ENCODE peak calls at places on chromosomes 2 and 18, in five cellular contexts. B, J, V, U and G are unnamed samples.

GRCh38 chr2:152493945-152494528 is 159.1 kb downstream of the FMNL2 start:
- DNase-seq in V (no peak), B (no peak), U (no peak), J (no peak), G (no peak)

GRCh38 chr2:219664958-219665357 is 37.5 kb downstream of the SLC4A3 start:
- DNase-seq in V (no peak), J (no peak), B (no peak), U (no peak), G (no peak)

GRCh38 chr2:150100311-150100710 is 387.2 kb downstream of the RND3 start:
- DNase-seq in B (no peak), U (no peak), J (no peak), V (no peak), G (no peak)

GRCh38 chr2:172545408-172546075 is 10.3 kb upstream of the PDK1 start:
- DNase-seq in V (no peak), U (no peak), B (no peak), J (no peak), G (no peak)

GRCh38 chr2:233082934-233083755 is 23.0 kb downstream of the INPP5D start:
- DNase-seq in J (no peak), V (no peak), B (no peak), U (no peak), G (no peak)

GRCh38 chr18:27030403-27030802 is 154.7 kb downstream of the CHST9 start:
- DNase-seq in B (no peak), V (no peak), J (no peak), U (no peak), G (no peak)

GRCh38 chr2:216181351-216181750 is 72.2 kb downstream of the XRCC5 start:
- DNase-seq in B (no peak), J (no peak), V (no peak), U (no peak), G (no peak)

GRCh38 chr2:39666489-39667141 is 898 bp downstream of the TMEM178A start:
- DNase-seq in B (no peak), V (no peak), U (no peak), J (no peak), G (no peak)

GRCh38 chr2:121530210-121530562 is 494 bp upstream of the RNU4ATAC start:
- DNase-seq in J (peak), V (peak), U (peak), B (peak), G (peak)

GRCh38 chr2:216516730-216517350 is 18.2 kb downstream of the RPL37A start:
- DNase-seq in B (no peak), J (no peak), V (no peak), U (no peak), G (peak)

GRCh38 chr2:128438586-128438985 is 119.9 kb upstream of the HS6ST1 start:
- DNase-seq in V (no peak), J (no peak), U (no peak), B (no peak), G (no peak)

GRCh38 chr18:67710639-67711038 is 194.1 kb upstream of the DSEL start:
- DNase-seq in V (no peak), U (no peak), J (no peak), B (peak), G (peak)

GRCh38 chr2:152730591-152731333 is 12.3 kb downstream of the ARL6IP6 start:
- DNase-seq in V (no peak), J (no peak), B (no peak), U (no peak), G (no peak)

GRCh38 chr2:190459881-190460280 is 51.7 kb downstream of the MFSD6 start:
- DNase-seq in J (no peak), U (no peak), V (no peak), B (no peak), G (no peak)

GRCh38 chr2:161102770-161103450 is 57.3 kb upstream of the TANK start:
- DNase-seq in B (no peak), V (no peak), J (no peak), U (no peak), G (no peak)

GRCh38 chr18:30149585-30149984 is 893.0 kb downstream of the DSC3 start:
- DNase-seq in B (no peak), V (no peak), J (no peak), U (no peak), G (no peak)

GRCh38 chr2:216632952-216633615 is at the start of gene IGFBP2:
- DNase-seq in V (no peak), U (no peak), B (no peak), J (no peak), G (peak)

GRCh38 chr2:60555066-60555793 is 1.8 kb upstream of the BCL11A start:
- DNase-seq in J (no peak), U (no peak), V (no peak), B (peak), G (no peak)

GRCh38 chr2:207330912-207331311 is 165.2 kb upstream of the KLF7 start:
- DNase-seq in V (no peak), J (no peak), B (no peak), U (peak), G (no peak)
- TF ChIP-seq SUZ12 in V (no peak), J (no peak), B (no peak), U (no peak), G (no peak)

GRCh38 chr2:41222593-41222992 is 770.7 kb upstream of the SLC8A1 start:
- DNase-seq in B (no peak), J (no peak), U (no peak), V (no peak), G (no peak)
- TF ChIP-seq SUZ12 in B (no peak), J (no peak), U (no peak), V (no peak), G (no peak)

DNA sequence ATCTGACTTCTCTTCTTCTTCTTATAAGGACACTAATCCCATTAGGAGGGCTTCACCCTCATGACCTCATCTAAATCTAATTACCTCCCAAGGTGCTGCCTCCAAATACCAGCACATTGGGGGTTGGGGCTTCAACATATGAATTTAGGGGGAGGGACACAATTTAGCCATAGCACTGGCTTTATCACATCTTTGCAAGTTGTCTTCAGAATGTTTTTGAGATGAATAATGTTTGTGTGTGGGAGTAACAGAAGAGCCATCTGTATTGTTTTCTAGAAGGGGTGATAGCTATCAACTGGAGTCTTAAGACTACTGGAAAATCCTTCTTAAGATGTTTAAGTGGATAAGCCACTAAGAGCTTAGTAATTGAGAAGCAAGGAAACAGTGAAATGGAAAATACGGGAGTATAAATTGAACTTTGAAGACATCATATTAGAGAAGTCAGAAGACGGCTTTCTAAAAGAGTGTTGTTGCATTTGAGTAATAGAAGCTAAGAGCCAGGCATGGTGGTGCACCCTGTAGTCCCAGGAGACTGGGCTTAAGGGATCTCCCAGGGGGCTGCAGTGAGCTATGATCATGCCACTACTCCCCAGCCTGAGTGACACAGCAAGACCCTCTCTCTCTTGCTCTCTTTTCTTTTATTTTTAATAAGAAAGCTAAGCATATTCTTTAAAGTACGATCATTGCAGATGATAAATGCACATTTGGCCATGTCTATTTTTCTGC is 32.6 kb upstream of the B3GNT2 start:
- DNase-seq in U (no peak), B (no peak), J (no peak), V (no peak), G (no peak)
- TF ChIP-seq SUZ12 in U (no peak), B (no peak), J (no peak), V (no peak), G (no peak)

DNA sequence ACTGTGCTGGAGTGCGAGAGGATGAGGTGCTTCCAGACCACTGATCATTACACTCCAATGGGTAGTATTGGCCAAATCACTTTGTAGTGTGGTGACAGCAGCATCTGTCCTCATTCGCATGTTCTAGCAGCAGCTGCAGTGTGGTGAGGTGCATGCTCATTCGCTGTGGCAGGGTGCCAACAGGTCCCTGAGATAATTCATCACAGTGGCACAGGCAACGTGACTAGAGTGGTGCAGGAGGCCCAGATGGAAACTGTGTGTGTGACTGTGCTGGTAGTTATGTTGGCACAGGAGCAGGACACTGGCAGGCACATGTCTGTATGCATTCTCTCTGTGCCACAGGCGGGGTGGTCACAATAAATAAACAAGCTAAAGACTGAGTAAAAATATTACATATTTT is 329.5 kb upstream of the SYT4 start:
- DNase-seq in U (no peak), V (no peak), B (no peak), J (no peak), G (no peak)
- TF ChIP-seq SUZ12 in U (no peak), V (no peak), B (no peak), J (no peak), G (no peak)

GRCh38 chr2:113965644-113966043 is 75.8 kb downstream of the ACTR3 start:
- DNase-seq in B (peak), J (peak), U (no peak), V (no peak), G (peak)
- TF ChIP-seq SUZ12 in B (no peak), J (no peak), U (no peak), V (no peak), G (no peak)

GRCh38 chr2:109217362-109218086 is 88.5 kb downstream of the SH3RF3 start:
- DNase-seq in B (no peak), V (no peak), U (no peak), J (no peak), G (no peak)
- TF ChIP-seq SUZ12 in B (no peak), V (no peak), U (no peak), J (no peak), G (no peak)

DNA sequence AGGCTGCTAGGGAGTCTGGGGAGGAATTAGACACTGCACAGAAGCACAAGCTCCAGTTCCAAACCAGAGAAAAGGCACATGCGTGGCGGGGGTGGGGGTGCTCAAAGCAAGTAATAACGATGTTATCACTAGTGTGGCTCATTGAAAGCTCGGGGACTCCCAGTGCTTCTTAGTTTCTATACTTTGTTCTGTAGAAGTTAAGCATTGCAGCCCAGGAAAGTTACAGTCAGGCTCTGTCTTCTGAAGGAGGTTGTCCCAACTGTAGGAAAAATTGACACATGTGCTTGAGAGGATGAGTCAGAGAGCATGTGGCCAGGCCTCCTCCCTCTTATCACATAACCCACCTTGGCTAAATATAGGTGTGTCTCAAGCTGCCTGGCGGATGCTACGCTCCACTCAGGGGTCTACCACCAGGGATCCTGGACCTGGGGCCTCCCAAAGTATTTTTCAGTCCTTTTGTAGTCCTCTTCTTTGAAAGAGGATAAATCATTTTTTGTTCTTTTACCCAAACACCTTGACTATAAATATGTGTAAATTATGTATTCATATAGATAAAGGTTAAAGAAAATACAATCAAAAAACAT is 3.8 kb downstream of the GALNT5 start:
- DNase-seq in B (no peak), J (no peak), V (no peak), U (no peak), G (peak)
- TF ChIP-seq SUZ12 in B (no peak), J (no peak), V (no peak), U (no peak), G (no peak)

GRCh38 chr18:32553174-32553573 is 82.5 kb upstream of the GAREM1 start:
- DNase-seq in B (no peak), U (no peak), J (no peak), V (no peak), G (no peak)
- TF ChIP-seq SUZ12 in B (no peak), U (no peak), J (no peak), V (no peak), G (no peak)

DNA sequence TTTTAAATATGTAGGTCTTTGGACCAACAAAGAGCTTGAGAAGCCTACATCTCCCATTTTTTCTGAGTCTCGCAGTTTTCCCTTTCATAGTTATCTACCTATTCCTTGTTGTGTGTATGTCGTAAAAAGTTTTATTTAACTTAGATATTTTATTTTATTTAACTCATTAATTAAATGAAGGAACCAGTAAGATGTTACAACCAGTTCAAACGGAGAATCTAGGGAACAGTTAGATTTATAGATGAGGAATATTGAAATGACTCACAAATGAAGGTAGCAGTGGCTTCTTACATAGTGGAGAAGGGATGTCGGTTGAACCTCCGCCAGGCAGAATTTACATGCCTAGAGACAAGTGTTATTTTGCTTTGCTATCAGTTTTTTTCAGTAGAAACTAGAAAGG is 48.5 kb upstream of the ZNF638 start:
- DNase-seq in U (no peak), B (no peak), J (no peak), V (no peak), G (no peak)
- TF ChIP-seq SUZ12 in U (no peak), B (no peak), J (no peak), V (no peak), G (no peak)